ENCODE peak calls at places on chromosomes 12 and 14, in seven cellular contexts. E is H1, O is HCT116, G is HepG2, H is K562, Y is GM12878, N is SK-N-SH. W is an unnamed sample.

GRCh38 chr12:47715393-47715876 is 9.6 kb upstream of the RPAP3 start:
- DNase-seq in Y (no peak), N (peak), G (peak), O (peak), H (peak), E (peak), W (peak)

GRCh38 chr12:111673503-111673902 is 12.3 kb downstream of the BRAP start:
- DNase-seq in E (no peak), N (peak), G (peak), H (peak), O (peak), Y (no peak), W (peak)

GRCh38 chr14:69152944-69153847 is at the start of gene DCAF5:
- DNase-seq in O (peak), N (peak), H (peak), Y (peak), E (peak), G (peak), W (peak)

GRCh38 chr14:74574092-74574438 is 38.0 kb downstream of the LTBP2 start:
- DNase-seq in N (no peak), H (no peak), G (no peak), Y (no peak), E (no peak), O (no peak), W (no peak)

GRCh38 chr12:88339254-88339949 is 197.3 kb downstream of the TMTC3 start:
- DNase-seq in G (no peak), O (peak), E (no peak), Y (no peak), H (no peak), N (no peak), W (no peak)

GRCh38 chr12:50986961-50987737 is 34.8 kb downstream of the HIGD1C start:
- DNase-seq in G (peak), O (peak), E (no peak), Y (no peak), H (peak), N (peak), W (peak)

GRCh38 chr14:69048456-69048855 is 69.4 kb upstream of the ACTN1 start:
- DNase-seq in N (no peak), G (no peak), H (peak), E (no peak), Y (no peak), O (no peak), W (no peak)

GRCh38 chr12:32051511-32052299 is 54.9 kb upstream of the BICD1 start:
- DNase-seq in N (no peak), H (peak), O (peak), G (no peak), Y (no peak), E (no peak), W (no peak)

GRCh38 chr12:114166360-114166759 is 200.2 kb upstream of the RBM19 start:
- DNase-seq in E (peak), G (peak), O (peak), H (peak), Y (no peak), N (peak), W (peak)

GRCh38 chr14:89675590-89675989 is 258.6 kb upstream of the FOXN3 start:
- DNase-seq in N (no peak), O (no peak), E (no peak), H (no peak), G (no peak), Y (no peak), W (no peak)

GRCh38 chr14:81302613-81303012 is 81.9 kb upstream of the GTF2A1 start:
- DNase-seq in G (peak), Y (no peak), E (no peak), O (peak), N (no peak), H (no peak), W (peak)

GRCh38 chr14:50107850-50108249 is 8.5 kb downstream of the VCPKMT start:
- DNase-seq in G (no peak), N (no peak), H (no peak), O (no peak), Y (no peak), E (no peak), W (no peak)

GRCh38 chr12:21001778-21002177 is 129.2 kb upstream of the SLCO1B1 start:
- DNase-seq in O (no peak), G (no peak), Y (no peak), N (no peak), E (no peak), H (no peak), W (no peak)

GRCh38 chr12:4036872-4037271 is 163.7 kb upstream of the PARP11 start:
- DNase-seq in H (no peak), O (no peak), G (no peak), E (no peak), Y (no peak), N (no peak), W (no peak)

GRCh38 chr14:103385994-103386491 is 828 bp downstream of the MARK3 start:
- DNase-seq in Y (no peak), O (no peak), E (no peak), N (peak), G (no peak), H (peak), W (no peak)

GRCh38 chr12:96502477-96502876 is 13.1 kb downstream of the CFAP54 start:
- DNase-seq in E (no peak), Y (peak), N (no peak), H (peak), G (no peak), O (no peak), W (no peak)

GRCh38 chr14:77347746-77348145 is 26.9 kb downstream of the GSTZ1 start:
- DNase-seq in Y (no peak), E (no peak), H (no peak), G (no peak), O (no peak), N (no peak), W (no peak)

GRCh38 chr14:104693482-104694431 is 4.3 kb downstream of the INF2 start:
- DNase-seq in G (no peak), E (no peak), H (no peak), O (no peak), N (no peak), Y (no peak), W (no peak)

GRCh38 chr14:104691546-104692260 is 2.3 kb downstream of the INF2 start:
- DNase-seq in G (no peak), H (no peak), Y (no peak), N (no peak), O (no peak), E (no peak), W (no peak)

GRCh38 chr14:104690861-104691455 is 1.5 kb downstream of the INF2 start:
- DNase-seq in N (no peak), O (no peak), Y (no peak), E (no peak), G (no peak), H (no peak), W (no peak)

GRCh38 chr14:104692939-104693315 is 3.5 kb downstream of the INF2 start:
- DNase-seq in Y (no peak), O (no peak), H (no peak), N (no peak), G (no peak), E (no peak), W (no peak)

DNA sequence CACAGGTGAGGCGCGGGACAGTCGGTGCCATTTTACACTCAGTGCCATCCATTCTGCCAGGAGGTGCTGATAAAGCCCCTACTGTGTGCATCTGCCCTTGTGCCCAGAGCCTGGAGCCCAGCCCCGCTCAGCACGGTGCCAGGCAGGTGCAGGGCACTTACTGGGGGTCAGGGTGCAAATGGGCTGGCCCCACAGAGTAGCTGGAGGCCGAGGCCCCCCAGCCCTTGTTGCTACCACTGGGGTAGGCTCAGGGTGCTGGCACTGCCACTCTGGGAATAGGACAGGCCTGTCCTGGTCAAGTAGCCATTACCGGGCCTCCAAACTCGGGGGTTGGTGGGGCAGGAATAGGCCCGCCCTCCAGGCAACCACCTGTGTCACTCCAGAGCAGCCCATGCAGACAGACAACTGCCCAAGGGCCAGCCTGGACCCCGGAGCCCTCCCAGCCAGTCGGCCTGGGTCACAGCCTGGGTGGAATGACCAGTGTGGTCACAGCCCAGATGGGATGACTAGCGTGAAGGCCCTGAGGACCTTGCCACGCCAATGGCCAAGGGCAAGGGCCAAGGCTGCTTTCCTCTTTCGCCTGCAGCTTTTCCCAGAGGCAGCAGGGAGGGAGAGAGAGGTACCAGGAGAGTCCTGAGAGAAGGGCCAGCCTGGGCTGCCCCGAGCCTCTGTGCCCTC is 3.0 kb downstream of the INF2 start:
- DNase-seq in H (no peak), E (no peak), G (no peak), Y (no peak), O (no peak), N (no peak), W (no peak)
- TF ChIP-seq JUND in H (no peak), E (no peak), G (no peak), Y (no peak), O (no peak), N (no peak), W (no peak)

GRCh38 chr12:131119936-131120335 is 166.2 kb downstream of the ADGRD1 start:
- DNase-seq in G (no peak), O (no peak), H (no peak), Y (no peak), N (no peak), E (no peak), W (no peak)
- TF ChIP-seq JUND in G (no peak), O (no peak), H (no peak), Y (no peak), N (no peak), E (no peak), W (no peak)

GRCh38 chr12:49232940-49233841 is 31.7 kb upstream of the TUBA1C start:
- DNase-seq in N (peak), H (peak), O (no peak), Y (no peak), E (peak), G (peak), W (no peak)
- TF ChIP-seq JUND in N (no peak), H (peak), O (no peak), Y (no peak), E (no peak), G (no peak), W (no peak)

GRCh38 chr12:83979785-83980184 is 932.8 kb downstream of the SLC6A15 start:
- DNase-seq in G (no peak), Y (no peak), H (no peak), N (no peak), O (no peak), E (no peak), W (no peak)

DNA sequence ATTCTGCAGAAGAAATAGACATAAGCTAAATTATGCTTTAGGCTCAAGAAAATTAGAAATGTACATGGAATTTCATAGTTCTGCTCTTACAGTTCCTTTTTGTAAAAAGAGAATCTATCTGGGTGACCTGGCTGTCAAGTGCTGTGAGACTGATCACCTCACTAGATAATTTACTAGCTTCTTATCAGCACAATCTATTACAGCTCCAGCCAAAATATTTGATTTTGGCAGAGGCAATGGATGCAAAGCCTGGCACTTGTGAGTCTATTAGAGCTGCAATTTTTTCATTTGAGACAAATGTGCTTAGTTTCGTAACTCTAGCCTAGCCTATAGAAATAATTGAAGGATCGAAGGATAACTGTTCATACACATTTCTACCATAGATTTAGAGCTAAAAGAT is 927.5 kb downstream of the SLC6A15 start:
- DNase-seq in N (no peak), E (no peak), O (no peak), G (no peak), Y (no peak), H (no peak), W (no peak)
- TF ChIP-seq JUND in N (no peak), E (no peak), O (no peak), G (no peak), Y (no peak), H (no peak), W (no peak)